ENCODE peak calls at places on chromosomes 3 and 15, in four cellular contexts. E is brain microvascular endothelial cell, H is BJ, U is Calu3. Y is an unnamed sample.

GRCh38 chr3:96213393-96213792 is 601.0 kb upstream of the EPHA6 start:
- DNase-seq in E (no peak), H (no peak), U (no peak), Y (no peak)

GRCh38 chr3:193522473-193522872 is 32.2 kb downstream of the ATP13A4 start:
- DNase-seq in E (no peak), H (no peak), U (no peak), Y (no peak)

GRCh38 chr3:11495948-11496557 is 147.7 kb downstream of the VGLL4 start:
- DNase-seq in E (no peak), H (no peak), U (no peak), Y (no peak)

GRCh38 chr3:112090899-112091586 is 4.9 kb downstream of the C3orf52 start:
- DNase-seq in E (no peak), H (no peak), U (peak; percentile 38), Y (no peak)

GRCh38 chr3:110811050-110811449 is 260.6 kb upstream of the NECTIN3 start:
- DNase-seq in E (no peak), H (no peak), U (no peak), Y (no peak)

GRCh38 chr3:189967254-189967865 is 153.3 kb downstream of the P3H2 start:
- DNase-seq in E (peak; percentile 52), H (no peak), U (peak; percentile 69), Y (no peak)

GRCh38 chr3:94293793-94294195 is 230.9 kb downstream of the NSUN3 start:
- DNase-seq in E (no peak), H (no peak), U (no peak), Y (no peak)

GRCh38 chr15:37079726-37080125 is 20.6 kb downstream of the MEIS2 start:
- DNase-seq in E (no peak), H (no peak), U (no peak), Y (no peak)

GRCh38 chr3:130425484-130425883 is 80.0 kb downstream of the COL6A5 start:
- DNase-seq in E (no peak), H (peak; percentile 1), U (no peak), Y (no peak)

GRCh38 chr3:178350763-178351162 is 185.5 kb upstream of the KCNMB2 start:
- DNase-seq in E (no peak), H (no peak), U (no peak), Y (no peak)

GRCh38 chr3:85670626-85671025 is 711.8 kb downstream of the CADM2 start:
- DNase-seq in E (peak; percentile 13), H (no peak), U (no peak), Y (no peak)

GRCh38 chr3:182424006-182424405 is 369.3 kb upstream of the ATP11B start:
- DNase-seq in E (no peak), H (no peak), U (no peak), Y (no peak)

GRCh38 chr3:46685446-46685845 is 8.0 kb downstream of the ALS2CL start:
- DNase-seq in E (no peak), H (no peak), U (no peak), Y (no peak)

GRCh38 chr3:129118745-129119144 is 2.9 kb downstream of the RAB43 start:
- DNase-seq in E (no peak), H (no peak), U (no peak), Y (no peak)

GRCh38 chr3:184218814-184219213 is 10.6 kb upstream of the VWA5B2 start:
- DNase-seq in E (no peak), H (no peak), U (no peak), Y (no peak)

GRCh38 chr15:84638103-84638502 is 16.0 kb downstream of the WDR73 start:
- DNase-seq in E (no peak), H (no peak), U (no peak), Y (no peak)

DNA sequence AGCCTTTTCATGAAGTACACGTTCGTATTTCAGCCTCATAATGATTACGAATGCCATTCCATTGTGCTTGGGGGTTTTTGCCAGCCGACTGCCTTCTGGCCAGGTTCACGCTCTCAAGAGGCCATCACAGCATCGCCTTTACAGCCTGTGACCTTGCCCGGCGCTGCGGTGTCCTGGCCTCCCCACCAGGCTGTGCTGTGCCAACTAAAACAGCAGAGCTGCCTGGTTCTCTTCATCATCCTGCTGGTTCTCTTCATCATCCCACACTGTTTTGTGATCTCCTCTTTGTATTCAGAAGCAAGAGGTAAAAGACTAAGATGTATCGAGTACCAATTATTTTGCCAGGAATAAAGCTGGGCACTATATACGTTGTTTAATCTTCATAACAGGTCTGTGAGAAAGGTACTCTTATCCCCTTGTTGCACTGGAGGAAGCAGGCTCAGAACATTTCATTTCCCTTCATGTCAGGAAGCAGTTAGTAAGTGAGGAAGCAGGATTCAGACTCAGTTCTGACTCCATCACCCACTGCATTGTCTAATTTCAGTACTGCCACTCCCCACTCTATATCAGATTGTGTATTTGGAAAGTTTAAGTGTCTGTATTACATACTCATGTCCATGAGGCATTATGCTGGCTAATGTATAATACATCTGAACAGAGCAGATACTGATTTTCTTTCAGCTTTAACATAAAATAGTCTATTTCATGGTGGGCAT is 92.7 kb downstream of the LRRC28 start:
- DNase-seq in E (no peak), H (no peak), U (peak; percentile 18), Y (no peak)
- TF ChIP-seq CTCF in E (peak; percentile 45), H (no peak), U (peak; percentile 23), Y (peak; percentile 15)

GRCh38 chr3:127105587-127105986 is 87.3 kb upstream of the PRR23E start:
- DNase-seq in E (no peak), H (no peak), U (no peak), Y (no peak)
- TF ChIP-seq CTCF in E (no peak), H (no peak), U (no peak), Y (no peak)

GRCh38 chr3:197798863-197799262 is 7.8 kb downstream of the LRCH3 start:
- DNase-seq in E (no peak), H (no peak), U (no peak), Y (no peak)

GRCh38 chr3:197801801-197802504 is 10.9 kb downstream of the LRCH3 start:
- DNase-seq in E (no peak), H (peak; percentile 39), U (peak; percentile 20), Y (no peak)

GRCh38 chr3:197807969-197808587 is 17.0 kb downstream of the LRCH3 start:
- DNase-seq in E (no peak), H (peak; percentile 16), U (no peak), Y (no peak)

GRCh38 chr3:197800379-197800778 is 9.3 kb downstream of the LRCH3 start:
- DNase-seq in E (no peak), H (no peak), U (no peak), Y (no peak)

GRCh38 chr3:197802505-197803459 is 11.7 kb downstream of the LRCH3 start:
- DNase-seq in E (no peak), H (no peak), U (no peak), Y (no peak)
- TF ChIP-seq CTCF in E (peak; percentile 29), H (no peak), U (no peak), Y (no peak)

GRCh38 chr15:91289324-91289723 is 189.3 kb downstream of the SV2B start:
- DNase-seq in E (no peak), H (no peak), U (peak; percentile 22), Y (no peak)
- TF ChIP-seq CTCF in E (no peak), H (no peak), U (no peak), Y (no peak)

GRCh38 chr3:82329300-82329699 is 567.9 kb upstream of the GBE1 start:
- DNase-seq in E (no peak), H (no peak), U (no peak), Y (no peak)
- TF ChIP-seq CTCF in E (no peak), H (peak; percentile 2), U (no peak), Y (peak; percentile 23)

DNA sequence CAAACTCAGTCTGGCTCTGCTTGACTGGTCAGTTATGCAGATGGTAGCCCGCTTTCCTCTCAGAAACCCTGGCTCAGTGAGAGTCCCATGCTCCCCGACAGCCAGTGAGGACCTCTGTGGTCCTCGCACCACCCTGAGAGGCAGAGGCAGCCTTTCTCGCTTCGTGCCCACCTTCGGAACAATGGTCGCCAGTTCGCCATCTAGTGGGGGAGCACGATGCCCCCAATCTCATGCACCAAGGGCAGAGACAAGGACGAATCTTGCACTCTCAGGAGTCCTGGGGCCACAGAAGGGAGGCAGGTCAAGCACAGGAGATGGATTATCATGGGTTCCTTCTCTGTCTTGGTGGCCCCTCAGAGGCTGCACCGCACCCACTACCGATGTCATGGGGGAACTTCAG is 75.2 kb downstream of the RHCG start:
- DNase-seq in E (no peak), H (no peak), U (no peak), Y (no peak)
- TF ChIP-seq CTCF in E (no peak), H (no peak), U (no peak), Y (peak; percentile 22)

DNA sequence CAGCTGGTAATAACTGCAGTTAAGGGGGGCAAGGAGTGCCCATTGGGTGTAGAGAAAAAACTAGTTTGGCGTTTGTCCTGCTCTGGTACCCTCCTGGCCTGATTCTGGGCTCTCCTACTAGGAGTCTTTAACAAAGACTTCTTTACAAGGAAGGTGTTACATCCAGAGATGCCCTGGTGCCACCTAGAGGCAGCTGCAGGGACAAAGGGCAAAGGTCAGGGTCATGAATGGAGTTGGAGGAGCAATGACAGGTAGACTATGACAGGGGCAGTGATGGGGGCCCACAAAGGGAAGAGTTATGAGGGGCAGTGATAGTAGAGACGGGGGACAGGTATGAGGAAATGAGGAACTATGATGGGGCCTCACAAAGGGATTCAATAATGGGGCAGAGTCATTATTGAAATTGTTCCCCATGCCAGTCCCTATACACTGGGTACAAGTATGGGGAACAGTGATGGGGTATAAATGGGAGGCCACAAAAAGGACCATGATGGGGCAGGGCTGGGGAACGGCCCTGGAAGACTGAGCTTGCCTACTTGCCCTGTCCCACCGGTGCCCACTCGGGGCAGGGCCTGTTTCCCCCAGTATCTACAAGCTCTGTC is 7.9 kb downstream of the CCDC71 start:
- DNase-seq in E (no peak), H (no peak), U (peak; percentile 60), Y (no peak)
- TF ChIP-seq CTCF in E (peak; percentile 48), H (peak; percentile 30), U (peak; percentile 58), Y (peak; percentile 45)

GRCh38 chr15:32705450-32705849 is 12.4 kb upstream of the GREM1 start:
- DNase-seq in E (no peak), H (no peak), U (no peak), Y (no peak)
- TF ChIP-seq CTCF in E (no peak), H (no peak), U (no peak), Y (no peak)

Y was measured in D721Med.